ENCODE peak calls at places on chromosomes 2 and 18, in ten cellular contexts. T is fibroblast of lung, Y is stomach, X is brain microvascular endothelial cell, N is right cardiac atrium, K is Panc1, O is right atrium auricular region, D is body of pancreas, W is hepatocyte, V is kidney. M is an unnamed sample.

GRCh38 chr18:24052053-24052452 is 37.5 kb downstream of the TTC39C start:
- DNase-seq in T (no peak), Y (no peak), X (no peak), N (no peak), K (no peak), O (no peak), D (no peak), W (peak), V (no peak), M (no peak)

GRCh38 chr18:50631831-50632285 is 72.0 kb downstream of the MAPK4 start:
- DNase-seq in T (no peak), Y (no peak), X (no peak), N (peak), K (no peak), O (no peak), D (no peak), W (no peak), V (no peak), M (no peak)

GRCh38 chr2:110220193-110220564 is 7.8 kb upstream of the MTLN start:
- DNase-seq in T (no peak), Y (no peak), X (no peak), N (no peak), K (no peak), O (no peak), D (no peak), W (no peak), V (no peak), M (no peak)

GRCh38 chr2:215622836-215623235 is 187.0 kb upstream of the FN1 start:
- DNase-seq in T (no peak), Y (no peak), X (no peak), N (no peak), K (no peak), O (no peak), D (no peak), W (no peak), V (no peak), M (no peak)

GRCh38 chr2:207282916-207283315 is 117.2 kb upstream of the KLF7 start:
- DNase-seq in T (no peak), Y (no peak), X (no peak), N (no peak), K (no peak), O (no peak), D (no peak), W (no peak), V (no peak), M (no peak)

GRCh38 chr2:215137741-215138340 is 585 bp downstream of the ABCA12 start:
- DNase-seq in T (peak), Y (no peak), X (peak), N (no peak), K (no peak), O (no peak), D (no peak), W (no peak), V (no peak), M (no peak)

GRCh38 chr2:100919316-100919715 is 82.8 kb upstream of the RPL31 start:
- DNase-seq in T (no peak), Y (no peak), X (no peak), N (no peak), K (no peak), O (no peak), D (no peak), W (no peak), V (no peak), M (peak)

GRCh38 chr18:49597152-49597551 is 35.3 kb downstream of the LIPG start:
- DNase-seq in T (no peak), Y (no peak), X (no peak), N (no peak), K (no peak), O (no peak), D (no peak), W (no peak), V (no peak), M (no peak)

GRCh38 chr2:226466589-226466988 is 333.0 kb downstream of the IRS1 start:
- DNase-seq in T (peak), Y (no peak), X (no peak), N (no peak), K (no peak), O (no peak), D (no peak), W (peak), V (no peak), M (no peak)

GRCh38 chr18:55287146-55287806 is 300.7 kb downstream of the TCF4 start:
- DNase-seq in T (no peak), Y (no peak), X (no peak), N (no peak), K (no peak), O (no peak), D (no peak), W (no peak), V (no peak), M (no peak)

GRCh38 chr2:234686088-234686890 is 189.4 kb upstream of the ARL4C start:
- DNase-seq in T (peak), Y (no peak), X (no peak), N (no peak), K (no peak), O (peak), D (no peak), W (peak), V (no peak), M (peak)

GRCh38 chr2:29325544-29325943 is 210.3 kb downstream of the CLIP4 start:
- DNase-seq in T (peak), Y (no peak), X (no peak), N (no peak), K (no peak), O (no peak), D (no peak), W (no peak), V (no peak), M (no peak)

GRCh38 chr2:48480526-48480925 is 49.4 kb upstream of the STON1 start:
- DNase-seq in T (peak), Y (no peak), X (no peak), N (no peak), K (no peak), O (no peak), D (no peak), W (no peak), V (no peak), M (no peak)

GRCh38 chr2:107364361-107364950 is 462.2 kb upstream of the RGPD4 start:
- DNase-seq in T (no peak), Y (no peak), X (peak), N (no peak), K (no peak), O (no peak), D (no peak), W (peak), V (no peak), M (no peak)

GRCh38 chr2:88127638-88127887 is 299 bp downstream of the FABP1 start:
- DNase-seq in T (no peak), Y (no peak), X (no peak), N (no peak), K (no peak), O (no peak), D (no peak), W (no peak), V (no peak), M (no peak)

GRCh38 chr2:232365621-232366321 is 12.8 kb upstream of the ALPP start:
- DNase-seq in T (peak), Y (no peak), X (peak), N (no peak), K (no peak), O (no peak), D (no peak), W (peak), V (no peak), M (no peak)

GRCh38 chr2:172722481-172722880 is 13.2 kb upstream of the RAPGEF4 start:
- DNase-seq in T (peak), Y (no peak), X (no peak), N (no peak), K (no peak), O (no peak), D (no peak), W (no peak), V (no peak), M (no peak)

GRCh38 chr2:226487573-226487972 is 312.0 kb downstream of the IRS1 start:
- DNase-seq in T (peak), Y (no peak), X (no peak), N (no peak), K (no peak), O (no peak), D (no peak), W (no peak), V (no peak), M (no peak)

GRCh38 chr18:33113421-33113820 is 327.1 kb downstream of the CCDC178 start:
- DNase-seq in T (no peak), Y (no peak), X (no peak), N (no peak), K (no peak), O (no peak), D (no peak), W (no peak), V (no peak), M (no peak)

GRCh38 chr2:134917958-134918517 is 584 bp upstream of the CCNT2 start:
- DNase-seq in T (no peak), Y (peak), X (no peak), N (no peak), K (peak), O (peak), D (no peak), W (no peak), V (no peak), M (peak)

GRCh38 chr18:28961669-28962228 is 784.8 kb upstream of the CDH2 start:
- DNase-seq in T (peak), Y (no peak), X (peak), N (no peak), K (peak), O (no peak), D (no peak), W (peak), V (no peak), M (peak)

GRCh38 chr2:105188343-105188742 is 53.2 kb upstream of the GPR45 start:
- DNase-seq in T (no peak), Y (no peak), X (no peak), N (no peak), K (no peak), O (no peak), D (no peak), W (no peak), V (no peak), M (no peak)

GRCh38 chr18:12933323-12933722 is 14.5 kb upstream of the SEH1L start:
- DNase-seq in T (no peak), Y (no peak), X (no peak), N (no peak), K (no peak), O (no peak), D (no peak), W (no peak), V (no peak), M (no peak)

GRCh38 chr18:12930908-12931307 is 16.9 kb upstream of the SEH1L start:
- DNase-seq in T (no peak), Y (no peak), X (no peak), N (no peak), K (no peak), O (no peak), D (no peak), W (no peak), V (no peak), M (no peak)

GRCh38 chr18:12929477-12930083 is 18.2 kb upstream of the SEH1L start:
- DNase-seq in T (no peak), Y (no peak), X (no peak), N (no peak), K (no peak), O (no peak), D (no peak), W (no peak), V (no peak), M (no peak)

GRCh38 chr18:12922266-12922665 is 25.5 kb upstream of the SEH1L start:
- DNase-seq in T (no peak), Y (no peak), X (no peak), N (no peak), K (no peak), O (no peak), D (no peak), W (no peak), V (no peak), M (no peak)

DNA sequence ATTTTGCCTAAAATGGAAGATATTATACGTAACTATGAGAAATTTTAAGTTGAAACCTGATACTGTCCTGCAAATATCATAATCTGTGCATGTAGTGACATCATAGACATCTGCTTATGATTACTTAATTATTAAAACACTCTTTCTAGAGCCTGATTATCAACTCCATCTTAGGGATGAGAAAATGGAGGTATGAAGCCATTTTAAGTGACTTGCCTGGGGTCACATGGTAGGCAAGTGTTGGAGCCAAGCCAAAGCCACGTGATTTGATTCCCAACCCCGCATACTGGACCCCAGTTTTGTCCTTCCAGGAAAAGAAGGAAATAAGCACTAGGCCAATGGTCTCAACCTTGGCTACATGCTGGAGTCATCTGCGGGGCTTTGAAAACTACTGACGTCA is 19.7 kb upstream of the SEH1L start:
- DNase-seq in T (no peak), Y (no peak), X (no peak), N (no peak), K (no peak), O (no peak), D (no peak), W (no peak), V (no peak), M (no peak)
- H3K27ac ChIP-seq in T (no peak), Y (no peak), X (no peak), N (no peak), K (no peak), O (no peak), D (no peak), W (no peak), V (no peak), M (no peak)

GRCh38 chr2:237490009-237490804 is 3.2 kb downstream of the MLPH start:
- DNase-seq in T (peak), Y (peak), X (no peak), N (no peak), K (no peak), O (no peak), D (no peak), W (peak), V (peak), M (no peak)

GRCh38 chr2:237488295-237488694 is 1.2 kb downstream of the MLPH start:
- DNase-seq in T (peak), Y (peak), X (no peak), N (no peak), K (no peak), O (no peak), D (no peak), W (no peak), V (peak), M (no peak)

GRCh38 chr2:237490805-237491194 is 3.7 kb downstream of the MLPH start:
- DNase-seq in T (no peak), Y (no peak), X (no peak), N (no peak), K (no peak), O (no peak), D (no peak), W (no peak), V (no peak), M (no peak)

GRCh38 chr2:237487496-237487895 is 445 bp downstream of the MLPH start:
- DNase-seq in T (no peak), Y (peak), X (no peak), N (no peak), K (no peak), O (no peak), D (peak), W (no peak), V (no peak), M (no peak)

GRCh38 chr2:237488901-237489860 is 2.1 kb downstream of the MLPH start:
- DNase-seq in T (peak), Y (peak), X (no peak), N (no peak), K (no peak), O (no peak), D (peak), W (peak), V (peak), M (no peak)
- H3K4me3 ChIP-seq in T (no peak), Y (peak), X (peak), N (no peak), K (no peak), O (peak), D (no peak), W (no peak), V (no peak), M (no peak)

GRCh38 chr2:43230981-43231827 is 4.8 kb upstream of the ZFP36L2 start:
- DNase-seq in T (no peak), Y (no peak), X (no peak), N (no peak), K (no peak), O (no peak), D (no peak), W (no peak), V (no peak), M (no peak)
- H3K27ac ChIP-seq in T (no peak), Y (peak), X (no peak), N (no peak), K (no peak), O (no peak), D (no peak), W (no peak), V (no peak), M (no peak)

DNA sequence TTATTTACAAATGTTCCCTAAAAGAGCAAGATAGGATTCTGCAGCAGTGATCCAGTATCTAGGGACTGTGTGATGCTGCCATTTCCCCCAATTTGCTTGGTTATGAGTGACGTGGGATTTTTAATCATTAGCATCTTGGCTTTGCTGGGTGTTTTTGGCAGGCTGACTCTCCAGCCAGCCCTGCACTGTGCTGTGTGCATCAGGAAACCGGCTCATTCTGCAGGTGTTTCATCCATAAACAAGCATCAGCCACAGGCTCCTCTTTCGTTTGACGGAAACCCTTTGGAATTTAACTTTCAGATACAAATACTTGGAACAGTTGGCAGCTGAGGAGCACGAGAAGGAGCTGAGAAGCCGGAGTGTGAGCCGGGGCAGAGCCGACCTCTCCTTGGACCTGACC is 135.9 kb downstream of the TPGS2 start:
- DNase-seq in T (peak), Y (no peak), X (no peak), N (no peak), K (no peak), O (no peak), D (no peak), W (no peak), V (no peak), M (no peak)
- H3K4me3 ChIP-seq in T (peak), Y (no peak), X (no peak), N (no peak), K (no peak), O (no peak), D (no peak), W (no peak), V (no peak), M (no peak)

DNA sequence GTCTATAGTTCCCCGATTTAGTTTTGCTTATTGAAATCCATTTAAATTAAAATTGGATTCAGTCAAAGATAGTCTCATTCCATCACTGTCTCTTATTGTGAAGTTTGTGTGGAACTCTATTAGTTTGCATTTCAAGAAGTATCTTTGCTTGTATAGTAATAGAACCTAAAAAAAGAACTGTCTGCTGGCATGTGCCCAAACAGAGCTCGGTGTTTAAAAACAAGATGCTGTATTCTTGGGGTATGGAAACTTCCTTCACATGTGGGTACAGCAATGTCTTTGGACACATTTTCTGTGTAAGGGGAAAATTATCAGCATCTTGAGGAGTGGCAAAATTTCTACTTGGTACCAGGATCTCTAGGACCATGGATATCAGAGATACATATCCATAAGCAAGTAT is 292.6 kb downstream of the PLCL1 start:
- DNase-seq in T (no peak), Y (no peak), X (no peak), N (no peak), K (no peak), O (no peak), D (no peak), W (no peak), V (no peak), M (no peak)
- H3K27ac ChIP-seq in T (no peak), Y (no peak), X (no peak), N (no peak), K (no peak), O (no peak), D (no peak), W (no peak), V (no peak), M (no peak)

DNA sequence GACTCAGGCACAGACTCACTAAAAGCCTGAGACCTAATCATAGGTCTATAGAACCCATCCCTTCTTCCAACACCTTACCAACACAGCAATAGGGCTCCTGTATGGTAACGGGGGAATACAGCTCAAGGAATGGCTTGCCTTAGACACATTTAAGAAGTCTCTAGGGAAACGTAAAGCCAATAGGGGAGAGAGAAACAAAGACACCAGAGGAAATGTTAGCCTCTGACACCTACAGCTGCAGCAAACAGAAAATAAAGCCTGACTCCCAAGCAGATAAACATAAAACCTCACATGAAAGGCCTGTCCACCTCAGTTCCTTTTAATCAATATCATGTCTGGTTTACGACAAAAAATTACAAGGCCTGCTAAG is 51.1 kb upstream of the NCOA1 start:
- DNase-seq in T (no peak), Y (no peak), X (no peak), N (no peak), K (no peak), O (no peak), D (no peak), W (no peak), V (no peak), M (no peak)
- H3K4me3 ChIP-seq in T (no peak), Y (no peak), X (no peak), N (no peak), K (no peak), O (no peak), D (no peak), W (no peak), V (no peak), M (no peak)

GRCh38 chr2:72057308-72057707 is 90.4 kb downstream of the CYP26B1 start:
- DNase-seq in T (no peak), Y (no peak), X (no peak), N (no peak), K (no peak), O (no peak), D (no peak), W (no peak), V (no peak), M (no peak)

GRCh38 chr2:72048881-72049477 is 98.7 kb downstream of the CYP26B1 start:
- DNase-seq in T (no peak), Y (no peak), X (no peak), N (no peak), K (no peak), O (no peak), D (no peak), W (no peak), V (no peak), M (no peak)

GRCh38 chr2:72050734-72051133 is 96.9 kb downstream of the CYP26B1 start:
- DNase-seq in T (no peak), Y (no peak), X (no peak), N (no peak), K (no peak), O (no peak), D (no peak), W (no peak), V (no peak), M (no peak)

DNA sequence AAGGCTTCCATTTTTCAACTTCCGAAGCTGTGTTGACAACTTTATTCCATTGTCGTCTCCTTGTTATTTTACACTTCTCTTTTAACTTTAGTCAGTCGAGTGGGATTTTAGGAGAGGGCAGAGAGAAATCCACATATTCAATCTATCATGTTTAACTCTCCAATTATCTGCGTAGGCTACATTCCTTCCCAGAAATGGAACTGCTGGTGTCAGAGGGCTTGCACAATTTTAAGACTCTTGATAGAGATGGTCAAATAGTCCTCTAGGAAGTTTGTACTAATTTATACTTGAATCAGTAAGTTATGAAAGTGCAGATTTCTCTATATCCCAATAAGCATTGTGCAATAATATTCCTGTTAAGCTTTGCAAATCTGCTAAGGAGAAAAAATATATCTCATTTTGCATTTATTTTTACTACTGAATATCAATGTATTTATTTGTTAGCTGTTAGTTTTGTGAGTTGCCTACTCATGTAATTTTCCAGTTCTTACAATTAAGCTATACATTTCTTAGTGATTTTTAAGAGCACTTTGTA is 95.6 kb downstream of the CYP26B1 start:
- DNase-seq in T (no peak), Y (no peak), X (no peak), N (no peak), K (no peak), O (no peak), D (no peak), W (no peak), V (no peak), M (no peak)
- H3K27ac ChIP-seq in T (no peak), Y (no peak), X (no peak), N (no peak), K (no peak), O (no peak), D (no peak), W (no peak), V (no peak), M (no peak)